ENCODE peak calls at places on chromosomes 5 and 9, in eight cellular contexts. K is esophagus muscularis mucosa, T is GM20000, J is tibial nerve, E is choroid plexus epithelial cell, D is spleen, U is WTC11, V is prostate gland. P is an unnamed sample.
A peak's percentile ranks its signal among the peaks of the same experiment; 100 is the strongest.

GRCh38 chr5:142803428-142804111 is 33.4 kb downstream of the ARHGAP26 start:
- DNase-seq in K (no peak), T (no peak), J (no peak), E (peak; percentile 76), D (no peak), U (no peak), V (no peak), P (no peak)

GRCh38 chr5:165881259-165881658 is 2375.8 kb downstream of the MAT2B start:
- DNase-seq in K (no peak), T (no peak), J (no peak), E (no peak), D (no peak), U (no peak), V (no peak), P (no peak)

GRCh38 chr9:123643518-123643917 is 286.4 kb downstream of the DENND1A start:
- DNase-seq in K (no peak), T (no peak), J (no peak), E (no peak), D (no peak), U (no peak), V (no peak), P (no peak)

GRCh38 chr9:134399435-134400056 is 73.3 kb downstream of the RXRA start:
- DNase-seq in K (no peak), T (no peak), J (no peak), E (peak; percentile 78), D (no peak), U (no peak), V (no peak), P (peak; percentile 29)

GRCh38 chr5:59351076-59351794 is 542.3 kb downstream of the PDE4D start:
- DNase-seq in K (no peak), T (no peak), J (no peak), E (peak; percentile 93), D (no peak), U (no peak), V (no peak), P (no peak)

GRCh38 chr5:65774346-65774745 is 52.3 kb downstream of the NLN start:
- DNase-seq in K (no peak), T (peak; percentile 25), J (no peak), E (peak; percentile 95), D (no peak), U (no peak), V (no peak), P (no peak)

GRCh38 chr9:38234479-38234878 is 158.0 kb upstream of the ALDH1B1 start:
- DNase-seq in K (no peak), T (no peak), J (no peak), E (no peak), D (no peak), U (no peak), V (no peak), P (no peak)

GRCh38 chr9:99635032-99635431 is 186.7 kb upstream of the NR4A3 start:
- DNase-seq in K (no peak), T (no peak), J (no peak), E (peak; percentile 72), D (no peak), U (no peak), V (no peak), P (no peak)

GRCh38 chr5:173567548-173567947 is 48.9 kb downstream of the BOD1 start:
- DNase-seq in K (no peak), T (no peak), J (no peak), E (peak; percentile 58), D (no peak), U (no peak), V (peak; percentile 82), P (no peak)

GRCh38 chr9:130282000-130282700 is 16.6 kb downstream of the HMCN2 start:
- DNase-seq in K (no peak), T (no peak), J (peak; percentile 27), E (no peak), D (peak; percentile 41), U (no peak), V (peak; percentile 43), P (no peak)

GRCh38 chr9:93649610-93650261 is 73.4 kb downstream of the PHF2 start:
- DNase-seq in K (no peak), T (no peak), J (no peak), E (no peak), D (no peak), U (peak; percentile 0), V (no peak), P (peak; percentile 4)

GRCh38 chr9:93580654-93581380 is 4.4 kb downstream of the PHF2 start:
- DNase-seq in K (peak; percentile 77), T (no peak), J (no peak), E (no peak), D (no peak), U (no peak), V (no peak), P (no peak)

GRCh38 chr9:111076043-111076442 is 37.8 kb upstream of the LPAR1 start:
- DNase-seq in K (no peak), T (no peak), J (no peak), E (no peak), D (no peak), U (no peak), V (no peak), P (no peak)

GRCh38 chr5:132257131-132258101 is at the start of gene PDLIM4:
- DNase-seq in K (no peak), T (no peak), J (no peak), E (peak; percentile 35), D (peak; percentile 65), U (peak; percentile 81), V (peak; percentile 39), P (peak; percentile 6)

GRCh38 chr5:173823721-173824567 is 64.2 kb upstream of the CPEB4 start:
- DNase-seq in K (no peak), T (no peak), J (no peak), E (peak; percentile 95), D (no peak), U (no peak), V (peak; percentile 71), P (no peak)

GRCh38 chr9:79220246-79220645 is 351.5 kb upstream of the TLE4 start:
- DNase-seq in K (no peak), T (no peak), J (no peak), E (peak; percentile 28), D (no peak), U (no peak), V (no peak), P (no peak)

GRCh38 chr9:90024419-90024818 is 419.6 kb downstream of the GADD45G start:
- DNase-seq in K (no peak), T (no peak), J (no peak), E (no peak), D (no peak), U (no peak), V (no peak), P (no peak)

GRCh38 chr5:82422751-82423181 is 144.6 kb upstream of the RPS23 start:
- DNase-seq in K (peak; percentile 89), T (no peak), J (no peak), E (no peak), D (no peak), U (no peak), V (no peak), P (no peak)

DNA sequence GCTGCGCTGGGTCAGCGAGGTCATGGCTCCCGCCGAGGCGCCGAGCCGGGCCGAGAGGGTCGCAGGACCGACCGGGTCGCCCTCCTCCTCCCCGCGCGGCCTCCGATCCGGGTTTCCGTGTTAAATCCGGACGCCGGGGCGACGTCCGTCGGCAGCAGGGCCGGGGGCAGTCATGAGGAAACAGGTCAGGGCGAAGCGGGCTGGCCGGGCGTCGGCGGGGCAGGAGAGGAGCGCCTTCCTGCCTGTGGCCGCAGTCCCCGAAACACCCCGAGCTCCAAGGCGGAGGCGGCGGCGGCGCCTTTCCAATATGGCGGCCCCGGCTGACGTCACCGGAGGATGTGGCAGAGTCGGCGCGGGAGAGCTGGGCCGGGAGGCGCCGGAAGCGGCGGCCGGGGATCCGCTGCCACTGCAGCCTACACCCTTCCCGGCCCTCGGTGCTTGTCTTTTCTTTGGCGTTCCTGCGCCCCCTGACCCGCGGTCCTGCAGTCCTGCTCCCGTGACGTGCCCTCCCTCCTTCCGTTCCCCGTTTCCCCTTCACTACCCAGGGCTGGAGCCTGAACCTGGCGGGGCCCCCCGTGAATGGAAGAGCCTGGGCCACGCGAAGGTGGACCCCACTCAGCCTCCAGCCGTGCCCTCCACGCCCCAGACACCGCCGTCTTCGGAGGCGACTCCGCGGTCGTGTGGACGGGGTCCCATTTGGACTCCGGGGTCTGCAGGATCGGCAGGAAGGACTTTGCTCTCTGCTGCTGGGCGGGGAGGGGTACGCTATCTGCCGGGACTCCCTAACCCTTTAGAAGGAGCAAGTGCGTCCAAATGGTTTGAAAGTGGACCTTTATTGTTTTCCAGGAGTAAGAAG is at the start of gene GOLPH3:
- DNase-seq in K (peak; percentile 98), T (peak; percentile 96), J (peak; percentile 95), E (peak; percentile 86), D (peak; percentile 99), U (peak; percentile 93), V (peak; percentile 92), P (peak; percentile 95)
- TF ChIP-seq CTCF in K (no peak), T (no peak), J (peak; percentile 13), E (peak; percentile 4), D (no peak), U (no peak), V (no peak), P (peak; percentile 0)

DNA sequence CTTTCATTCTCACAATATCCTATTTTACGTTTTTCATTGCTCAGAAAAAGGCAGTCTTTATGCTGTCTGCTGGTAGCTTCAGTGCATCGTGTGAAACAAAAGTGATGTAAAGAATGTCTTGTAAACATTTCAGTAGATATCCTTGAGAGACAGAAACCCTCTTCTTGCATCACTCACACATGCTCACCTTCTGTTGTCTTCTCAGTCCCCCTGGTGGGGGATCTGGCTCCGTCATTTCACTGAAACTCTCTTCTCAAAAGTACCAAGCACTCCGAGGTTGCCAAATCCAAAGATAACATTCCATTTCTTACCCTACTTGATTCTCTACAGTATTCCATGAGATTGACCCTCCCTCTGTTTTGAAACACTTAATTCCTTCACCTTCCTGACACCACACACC is 46.1 kb upstream of the PCA3 start:
- DNase-seq in K (no peak), T (no peak), J (no peak), E (no peak), D (no peak), U (peak; percentile 18), V (no peak), P (no peak)
- TF ChIP-seq CTCF in K (no peak), T (no peak), J (no peak), E (peak; percentile 2), D (no peak), U (no peak), V (no peak), P (no peak)

GRCh38 chr5:38832810-38833209 is 13.0 kb upstream of the OSMR start:
- DNase-seq in K (no peak), T (no peak), J (no peak), E (no peak), D (no peak), U (no peak), V (no peak), P (no peak)
- TF ChIP-seq CTCF in K (no peak), T (no peak), J (no peak), E (no peak), D (no peak), U (no peak), V (no peak), P (no peak)

DNA sequence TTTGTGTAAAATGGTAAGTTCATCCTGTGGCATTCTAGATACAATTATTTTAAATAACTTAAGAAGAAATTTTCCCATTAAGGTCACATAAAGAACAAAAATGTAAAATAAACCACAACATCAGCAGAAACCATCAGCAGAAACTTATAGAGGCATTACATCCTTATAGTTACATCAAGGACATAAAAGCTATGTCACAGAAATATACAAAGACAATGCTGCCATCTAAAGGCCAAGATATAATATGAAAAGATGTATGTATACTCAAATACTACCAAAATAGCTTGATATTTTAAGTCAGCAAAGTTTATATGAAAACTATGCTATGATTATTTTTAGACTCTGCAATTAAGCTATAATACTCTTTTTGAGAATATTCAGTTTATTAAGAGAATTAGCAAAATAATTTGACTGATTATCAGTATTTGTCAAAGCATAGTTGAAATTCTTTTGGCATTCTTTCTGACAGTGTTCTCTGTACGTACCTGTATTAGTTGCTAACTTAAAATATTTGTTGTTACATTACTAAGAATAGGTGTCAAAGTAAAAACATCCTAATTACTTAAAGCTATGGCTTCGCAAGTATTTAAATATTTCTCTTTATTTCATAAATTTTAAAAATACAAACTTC is 36.2 kb downstream of the FBXL17 start:
- DNase-seq in K (no peak), T (peak; percentile 14), J (no peak), E (peak; percentile 72), D (no peak), U (no peak), V (no peak), P (no peak)
- TF ChIP-seq CTCF in K (peak; percentile 34), T (peak; percentile 16), J (no peak), E (peak; percentile 43), D (no peak), U (no peak), V (peak; percentile 39), P (no peak)